ENCODE peak calls at places on chromosomes 6 and 20, in nine cellular contexts. One of them, this sample, is unnamed.

GRCh38 chr6:156256161-156256560 is 521.0 kb upstream of the ARID1B start:
- DNase-seq in ELR: no peak
- DNase-seq in KBM-7: peak
- DNase-seq in activated T-cell treated with anti-CD3 and anti-CD28 coated beads for 1 hour: no peak
- DNase-seq in amygdala: no peak
- DNase-seq in stimulated activated CD8-positive, alpha-beta memory T cell treated with anti-CD3 and anti-CD28 coated beads, Interleukin-15, amount 100 ng/mL, for 24 hours: no peak
- DNase-seq in AG10803: no peak
- DNase-seq in COLO829: no peak
- DNase-seq in ovary: no peak
- DNase-seq in this sample: no peak

GRCh38 chr6:46419576-46420002 is 71.7 kb downstream of the RCAN2 start:
- DNase-seq in ELR: peak
- DNase-seq in KBM-7: peak
- DNase-seq in activated T-cell treated with anti-CD3 and anti-CD28 coated beads for 1 hour: no peak
- DNase-seq in amygdala: peak
- DNase-seq in stimulated activated CD8-positive, alpha-beta memory T cell treated with anti-CD3 and anti-CD28 coated beads, Interleukin-15, amount 100 ng/mL, for 24 hours: no peak
- DNase-seq in AG10803: peak
- DNase-seq in COLO829: peak
- DNase-seq in ovary: peak
- DNase-seq in this sample: no peak

GRCh38 chr6:41125282-41125681 is 28.9 kb downstream of the TREML1 start:
- DNase-seq in ELR: no peak
- DNase-seq in KBM-7: no peak
- DNase-seq in activated T-cell treated with anti-CD3 and anti-CD28 coated beads for 1 hour: no peak
- DNase-seq in amygdala: no peak
- DNase-seq in stimulated activated CD8-positive, alpha-beta memory T cell treated with anti-CD3 and anti-CD28 coated beads, Interleukin-15, amount 100 ng/mL, for 24 hours: no peak
- DNase-seq in AG10803: no peak
- DNase-seq in COLO829: no peak
- DNase-seq in ovary: no peak
- DNase-seq in this sample: no peak

GRCh38 chr20:61441537-61441936 is 189.5 kb downstream of the CDH4 start:
- DNase-seq in ELR: no peak
- DNase-seq in KBM-7: no peak
- DNase-seq in activated T-cell treated with anti-CD3 and anti-CD28 coated beads for 1 hour: no peak
- DNase-seq in amygdala: no peak
- DNase-seq in stimulated activated CD8-positive, alpha-beta memory T cell treated with anti-CD3 and anti-CD28 coated beads, Interleukin-15, amount 100 ng/mL, for 24 hours: no peak
- DNase-seq in AG10803: no peak
- DNase-seq in COLO829: no peak
- DNase-seq in ovary: no peak
- DNase-seq in this sample: no peak

GRCh38 chr6:122755901-122756300 is 23.6 kb upstream of the FABP7 start:
- DNase-seq in ELR: no peak
- DNase-seq in KBM-7: no peak
- DNase-seq in activated T-cell treated with anti-CD3 and anti-CD28 coated beads for 1 hour: no peak
- DNase-seq in amygdala: no peak
- DNase-seq in stimulated activated CD8-positive, alpha-beta memory T cell treated with anti-CD3 and anti-CD28 coated beads, Interleukin-15, amount 100 ng/mL, for 24 hours: no peak
- DNase-seq in AG10803: no peak
- DNase-seq in COLO829: no peak
- DNase-seq in ovary: no peak
- DNase-seq in this sample: no peak

GRCh38 chr6:45679631-45680030 is 301.9 kb upstream of the SUPT3H start:
- DNase-seq in ELR: no peak
- DNase-seq in KBM-7: no peak
- DNase-seq in activated T-cell treated with anti-CD3 and anti-CD28 coated beads for 1 hour: no peak
- DNase-seq in amygdala: no peak
- DNase-seq in stimulated activated CD8-positive, alpha-beta memory T cell treated with anti-CD3 and anti-CD28 coated beads, Interleukin-15, amount 100 ng/mL, for 24 hours: no peak
- DNase-seq in AG10803: no peak
- DNase-seq in COLO829: no peak
- DNase-seq in ovary: no peak
- DNase-seq in this sample: no peak

GRCh38 chr20:41573955-41574354 is 44.2 kb downstream of the CHD6 start:
- DNase-seq in ELR: no peak
- DNase-seq in KBM-7: no peak
- DNase-seq in activated T-cell treated with anti-CD3 and anti-CD28 coated beads for 1 hour: no peak
- DNase-seq in amygdala: no peak
- DNase-seq in stimulated activated CD8-positive, alpha-beta memory T cell treated with anti-CD3 and anti-CD28 coated beads, Interleukin-15, amount 100 ng/mL, for 24 hours: no peak
- DNase-seq in AG10803: no peak
- DNase-seq in COLO829: no peak
- DNase-seq in ovary: no peak
- DNase-seq in this sample: no peak

GRCh38 chr20:45157977-45158376 is 16.7 kb upstream of the PI3 start:
- DNase-seq in ELR: peak
- DNase-seq in KBM-7: no peak
- DNase-seq in activated T-cell treated with anti-CD3 and anti-CD28 coated beads for 1 hour: no peak
- DNase-seq in amygdala: no peak
- DNase-seq in stimulated activated CD8-positive, alpha-beta memory T cell treated with anti-CD3 and anti-CD28 coated beads, Interleukin-15, amount 100 ng/mL, for 24 hours: no peak
- DNase-seq in AG10803: peak
- DNase-seq in COLO829: peak
- DNase-seq in ovary: no peak
- DNase-seq in this sample: no peak

GRCh38 chr6:56555438-56555872 is 87.2 kb downstream of the DST start:
- DNase-seq in ELR: no peak
- DNase-seq in KBM-7: no peak
- DNase-seq in activated T-cell treated with anti-CD3 and anti-CD28 coated beads for 1 hour: no peak
- DNase-seq in amygdala: no peak
- DNase-seq in stimulated activated CD8-positive, alpha-beta memory T cell treated with anti-CD3 and anti-CD28 coated beads, Interleukin-15, amount 100 ng/mL, for 24 hours: no peak
- DNase-seq in AG10803: peak
- DNase-seq in COLO829: no peak
- DNase-seq in ovary: no peak
- DNase-seq in this sample: no peak

GRCh38 chr6:40340957-40341356 is 246.2 kb downstream of the LRFN2 start:
- DNase-seq in ELR: no peak
- DNase-seq in KBM-7: no peak
- DNase-seq in activated T-cell treated with anti-CD3 and anti-CD28 coated beads for 1 hour: no peak
- DNase-seq in amygdala: no peak
- DNase-seq in stimulated activated CD8-positive, alpha-beta memory T cell treated with anti-CD3 and anti-CD28 coated beads, Interleukin-15, amount 100 ng/mL, for 24 hours: no peak
- DNase-seq in AG10803: no peak
- DNase-seq in COLO829: no peak
- DNase-seq in ovary: no peak
- DNase-seq in this sample: no peak